ENCODE peak calls at places on chromosomes 2 and 18, in nine cellular contexts. One of them, this sample, is unnamed. For H3K36me3, the result is how much of the 10 kb centered on the place peaks cover.

GRCh38 chr18:33123852-33124251 is 316.7 kb downstream of the CCDC178 start:
- DNase-seq in esophagus muscularis mucosa: no peak
- DNase-seq in stomach: no peak
- DNase-seq in Panc1: no peak
- DNase-seq in endothelial cell of umbilical vein: no peak
- DNase-seq in GM23338: no peak
- DNase-seq in K562: no peak
- DNase-seq in SK-N-SH: no peak
- DNase-seq in transverse colon: no peak
- DNase-seq in this sample: no peak

GRCh38 chr2:197130318-197130717 is 180.3 kb downstream of the ANKRD44 start:
- DNase-seq in esophagus muscularis mucosa: no peak
- DNase-seq in stomach: no peak
- DNase-seq in Panc1: no peak
- DNase-seq in endothelial cell of umbilical vein: no peak
- DNase-seq in GM23338: no peak
- DNase-seq in K562: no peak
- DNase-seq in SK-N-SH: no peak
- DNase-seq in transverse colon: no peak
- DNase-seq in this sample: no peak

GRCh38 chr2:131425191-131426021 is 50.5 kb upstream of the TUBA3D start:
- DNase-seq in esophagus muscularis mucosa: no peak
- DNase-seq in stomach: no peak
- DNase-seq in Panc1: no peak
- DNase-seq in endothelial cell of umbilical vein: no peak
- DNase-seq in GM23338: peak
- DNase-seq in K562: no peak
- DNase-seq in SK-N-SH: peak
- DNase-seq in transverse colon: no peak
- DNase-seq in this sample: no peak

GRCh38 chr18:48804856-48805610 is 145.7 kb downstream of the SMAD7 start:
- DNase-seq in esophagus muscularis mucosa: no peak
- DNase-seq in stomach: peak
- DNase-seq in Panc1: no peak
- DNase-seq in endothelial cell of umbilical vein: no peak
- DNase-seq in GM23338: no peak
- DNase-seq in K562: no peak
- DNase-seq in SK-N-SH: no peak
- DNase-seq in transverse colon: peak
- DNase-seq in this sample: peak

GRCh38 chr2:57796527-57796926 is 250.1 kb upstream of the VRK2 start:
- DNase-seq in esophagus muscularis mucosa: no peak
- DNase-seq in stomach: no peak
- DNase-seq in Panc1: no peak
- DNase-seq in endothelial cell of umbilical vein: no peak
- DNase-seq in GM23338: peak
- DNase-seq in K562: no peak
- DNase-seq in SK-N-SH: no peak
- DNase-seq in transverse colon: no peak
- DNase-seq in this sample: no peak

GRCh38 chr2:64799592-64800252 is 146.0 kb upstream of the SERTAD2 start:
- DNase-seq in esophagus muscularis mucosa: no peak
- DNase-seq in stomach: peak
- DNase-seq in Panc1: no peak
- DNase-seq in endothelial cell of umbilical vein: no peak
- DNase-seq in GM23338: no peak
- DNase-seq in K562: no peak
- DNase-seq in SK-N-SH: no peak
- DNase-seq in transverse colon: no peak
- DNase-seq in this sample: no peak

GRCh38 chr18:56257215-56257614 is 381.2 kb downstream of the TXNL1 start:
- DNase-seq in esophagus muscularis mucosa: no peak
- DNase-seq in stomach: no peak
- DNase-seq in Panc1: no peak
- DNase-seq in endothelial cell of umbilical vein: peak
- DNase-seq in GM23338: no peak
- DNase-seq in K562: no peak
- DNase-seq in SK-N-SH: no peak
- DNase-seq in transverse colon: no peak
- DNase-seq in this sample: no peak

GRCh38 chr2:167924556-167924955 is 322.8 kb downstream of the STK39 start:
- DNase-seq in esophagus muscularis mucosa: peak
- DNase-seq in stomach: no peak
- DNase-seq in Panc1: no peak
- DNase-seq in endothelial cell of umbilical vein: no peak
- DNase-seq in GM23338: no peak
- DNase-seq in K562: no peak
- DNase-seq in SK-N-SH: no peak
- DNase-seq in transverse colon: no peak
- DNase-seq in this sample: no peak

GRCh38 chr18:48490641-48491040 is 48.2 kb upstream of the CTIF start:
- DNase-seq in esophagus muscularis mucosa: no peak
- DNase-seq in stomach: no peak
- DNase-seq in Panc1: no peak
- DNase-seq in endothelial cell of umbilical vein: no peak
- DNase-seq in GM23338: no peak
- DNase-seq in K562: no peak
- DNase-seq in SK-N-SH: no peak
- DNase-seq in transverse colon: no peak
- DNase-seq in this sample: no peak

GRCh38 chr2:168254158-168254935 is 7.0 kb upstream of the STK39 start:
- DNase-seq in esophagus muscularis mucosa: peak
- DNase-seq in stomach: no peak
- DNase-seq in Panc1: no peak
- DNase-seq in endothelial cell of umbilical vein: no peak
- DNase-seq in GM23338: no peak
- DNase-seq in K562: no peak
- DNase-seq in SK-N-SH: peak
- DNase-seq in transverse colon: no peak
- DNase-seq in this sample: no peak

GRCh38 chr2:166900700-166901099 is 12.4 kb downstream of the XIRP2 start:
- DNase-seq in esophagus muscularis mucosa: no peak
- DNase-seq in stomach: no peak
- DNase-seq in Panc1: no peak
- DNase-seq in endothelial cell of umbilical vein: no peak
- DNase-seq in GM23338: peak
- DNase-seq in K562: no peak
- DNase-seq in SK-N-SH: no peak
- DNase-seq in transverse colon: no peak
- DNase-seq in this sample: no peak

GRCh38 chr2:134124047-134124753 is 129.7 kb upstream of the MGAT5 start:
- DNase-seq in esophagus muscularis mucosa: no peak
- DNase-seq in stomach: peak
- DNase-seq in Panc1: no peak
- DNase-seq in endothelial cell of umbilical vein: no peak
- DNase-seq in GM23338: no peak
- DNase-seq in K562: no peak
- DNase-seq in SK-N-SH: peak
- DNase-seq in transverse colon: peak
- DNase-seq in this sample: no peak

GRCh38 chr2:160168878-160169277 is 31.2 kb downstream of the ITGB6 start:
- DNase-seq in esophagus muscularis mucosa: no peak
- DNase-seq in stomach: no peak
- DNase-seq in Panc1: no peak
- DNase-seq in endothelial cell of umbilical vein: no peak
- DNase-seq in GM23338: no peak
- DNase-seq in K562: no peak
- DNase-seq in SK-N-SH: no peak
- DNase-seq in transverse colon: no peak
- DNase-seq in this sample: no peak

GRCh38 chr2:20223345-20224190 is 1.4 kb downstream of the SDC1 start:
- DNase-seq in esophagus muscularis mucosa: no peak
- DNase-seq in stomach: peak
- DNase-seq in Panc1: no peak
- DNase-seq in endothelial cell of umbilical vein: peak
- DNase-seq in GM23338: peak
- DNase-seq in K562: peak
- DNase-seq in SK-N-SH: peak
- DNase-seq in transverse colon: no peak
- DNase-seq in this sample: peak

GRCh38 chr2:20224716-20225293 is at the start of gene SDC1:
- DNase-seq in esophagus muscularis mucosa: no peak
- DNase-seq in stomach: peak
- DNase-seq in Panc1: no peak
- DNase-seq in endothelial cell of umbilical vein: peak
- DNase-seq in GM23338: peak
- DNase-seq in K562: peak
- DNase-seq in SK-N-SH: peak
- DNase-seq in transverse colon: peak
- DNase-seq in this sample: peak

GRCh38 chr2:20222769-20223344 is 2.1 kb downstream of the SDC1 start:
- DNase-seq in esophagus muscularis mucosa: no peak
- DNase-seq in stomach: no peak
- DNase-seq in Panc1: no peak
- DNase-seq in endothelial cell of umbilical vein: no peak
- DNase-seq in GM23338: no peak
- DNase-seq in K562: no peak
- DNase-seq in SK-N-SH: no peak
- DNase-seq in transverse colon: no peak
- DNase-seq in this sample: no peak

GRCh38 chr2:20225294-20226151 is 593 bp upstream of the SDC1 start:
- DNase-seq in esophagus muscularis mucosa: no peak
- DNase-seq in stomach: peak
- DNase-seq in Panc1: no peak
- DNase-seq in endothelial cell of umbilical vein: peak
- DNase-seq in GM23338: peak
- DNase-seq in K562: peak
- DNase-seq in SK-N-SH: no peak
- DNase-seq in transverse colon: peak
- DNase-seq in this sample: peak

DNA sequence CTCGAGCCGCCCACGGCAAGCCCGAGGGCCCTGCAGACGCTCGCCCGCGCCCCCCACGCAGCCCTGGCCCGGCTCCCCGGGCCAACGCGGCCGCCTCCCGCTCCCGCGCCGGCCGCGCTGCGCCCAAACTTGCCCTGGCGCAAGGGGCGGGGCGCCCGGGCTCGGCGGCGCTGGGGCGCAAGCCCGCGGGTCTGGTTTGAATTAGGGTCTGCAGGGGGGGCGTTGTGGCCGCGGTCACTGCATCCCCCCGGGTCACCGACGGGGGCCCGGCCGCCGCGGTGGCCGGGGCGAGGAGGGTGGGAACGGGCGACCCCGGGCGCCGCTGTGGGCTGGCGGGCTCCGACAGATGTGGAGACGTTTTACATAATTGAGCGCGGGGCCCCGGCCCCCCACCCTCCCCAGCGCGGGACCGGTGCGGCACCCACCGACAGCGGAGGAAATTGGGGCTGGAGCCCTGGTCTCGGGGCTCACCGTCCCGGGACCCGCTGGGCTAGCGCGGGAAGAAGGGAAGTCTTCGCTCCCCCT is 677 bp downstream of the SDC1 start:
- DNase-seq in esophagus muscularis mucosa: no peak
- DNase-seq in stomach: no peak
- DNase-seq in Panc1: no peak
- DNase-seq in endothelial cell of umbilical vein: no peak
- DNase-seq in GM23338: no peak
- DNase-seq in K562: peak
- DNase-seq in SK-N-SH: peak
- DNase-seq in transverse colon: no peak
- DNase-seq in this sample: no peak
- H3K27ac ChIP-seq in esophagus muscularis mucosa: peak
- H3K27ac ChIP-seq in stomach: peak
- H3K27ac ChIP-seq in Panc1: peak
- H3K27ac ChIP-seq in endothelial cell of umbilical vein: no peak
- H3K27ac ChIP-seq in GM23338: no peak
- H3K27ac ChIP-seq in K562: no peak
- H3K27ac ChIP-seq in SK-N-SH: peak
- H3K27ac ChIP-seq in transverse colon: peak
- H3K27ac ChIP-seq in this sample: peak

DNA sequence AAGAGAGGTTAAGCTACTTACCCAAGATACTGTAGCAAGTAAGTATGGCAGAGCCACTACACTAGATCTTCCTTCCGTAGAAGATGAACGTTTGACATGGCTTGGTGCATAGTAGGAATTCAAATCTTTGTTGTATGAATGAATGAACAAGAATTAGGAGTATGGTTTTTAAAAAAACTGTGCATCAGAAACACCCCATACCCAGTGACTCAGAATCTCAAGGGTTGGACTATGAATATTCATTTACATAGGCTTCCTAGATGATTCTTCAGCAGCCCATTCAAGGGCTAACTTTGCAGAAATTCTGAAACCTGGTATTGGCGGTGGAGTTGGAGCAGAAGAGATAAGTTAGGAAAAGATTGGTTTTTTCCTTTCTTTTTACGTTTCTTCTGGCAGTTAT is 5.4 kb downstream of the ACTR3 start:
- DNase-seq in esophagus muscularis mucosa: no peak
- DNase-seq in stomach: no peak
- DNase-seq in Panc1: no peak
- DNase-seq in endothelial cell of umbilical vein: no peak
- DNase-seq in GM23338: no peak
- DNase-seq in K562: no peak
- DNase-seq in SK-N-SH: no peak
- DNase-seq in transverse colon: no peak
- DNase-seq in this sample: no peak
- H3K36me3 ChIP-seq in esophagus muscularis mucosa: under half
- H3K36me3 ChIP-seq in stomach: under half
- H3K36me3 ChIP-seq in Panc1: under half
- H3K36me3 ChIP-seq in endothelial cell of umbilical vein: under half
- H3K36me3 ChIP-seq in GM23338: under half
- H3K36me3 ChIP-seq in K562: under half
- H3K36me3 ChIP-seq in SK-N-SH: under half
- H3K36me3 ChIP-seq in transverse colon: under half
- H3K36me3 ChIP-seq in this sample: under half

GRCh38 chr18:78244779-78245178 is 734.8 kb upstream of the SALL3 start:
- DNase-seq in esophagus muscularis mucosa: no peak
- DNase-seq in stomach: no peak
- DNase-seq in Panc1: no peak
- DNase-seq in endothelial cell of umbilical vein: no peak
- DNase-seq in GM23338: no peak
- DNase-seq in K562: no peak
- DNase-seq in SK-N-SH: no peak
- DNase-seq in transverse colon: no peak
- DNase-seq in this sample: no peak
- TF ChIP-seq POLR2AphosphoS5 in esophagus muscularis mucosa: no peak
- TF ChIP-seq POLR2AphosphoS5 in stomach: no peak
- TF ChIP-seq POLR2AphosphoS5 in Panc1: no peak
- TF ChIP-seq POLR2AphosphoS5 in endothelial cell of umbilical vein: no peak
- TF ChIP-seq POLR2AphosphoS5 in GM23338: no peak
- TF ChIP-seq POLR2AphosphoS5 in K562: no peak
- TF ChIP-seq POLR2AphosphoS5 in SK-N-SH: no peak
- TF ChIP-seq POLR2AphosphoS5 in transverse colon: no peak
- TF ChIP-seq POLR2AphosphoS5 in this sample: no peak

DNA sequence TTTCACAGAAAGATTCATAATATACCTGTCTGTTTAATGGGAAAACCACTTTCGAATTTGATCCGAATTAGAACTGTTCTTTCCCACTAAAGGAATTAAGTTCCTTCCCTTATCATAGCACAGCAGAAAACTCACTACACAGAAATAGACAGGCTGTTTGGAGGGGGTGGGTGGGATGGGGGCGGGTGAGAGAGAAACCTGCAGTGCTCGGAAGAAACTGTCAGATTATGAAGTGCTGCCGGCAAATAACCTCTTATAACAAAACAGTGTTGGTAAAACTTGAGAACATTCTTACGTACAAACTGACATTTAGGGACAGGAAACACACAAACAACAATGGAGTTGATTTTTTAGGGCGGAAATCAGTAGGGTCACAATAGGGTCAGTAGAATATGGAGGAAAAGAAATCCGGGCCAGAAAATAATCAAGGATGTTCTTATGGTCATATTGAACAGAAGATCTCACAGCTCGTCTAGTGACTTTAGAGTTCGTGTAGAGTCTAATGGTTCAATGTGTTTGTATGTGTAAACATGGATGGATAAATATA is 756.0 kb upstream of the LRATD1 start:
- DNase-seq in esophagus muscularis mucosa: no peak
- DNase-seq in stomach: no peak
- DNase-seq in Panc1: no peak
- DNase-seq in endothelial cell of umbilical vein: no peak
- DNase-seq in GM23338: no peak
- DNase-seq in K562: no peak
- DNase-seq in SK-N-SH: no peak
- DNase-seq in transverse colon: no peak
- DNase-seq in this sample: no peak
- H3K27ac ChIP-seq in esophagus muscularis mucosa: no peak
- H3K27ac ChIP-seq in stomach: no peak
- H3K27ac ChIP-seq in Panc1: no peak
- H3K27ac ChIP-seq in endothelial cell of umbilical vein: no peak
- H3K27ac ChIP-seq in GM23338: no peak
- H3K27ac ChIP-seq in K562: no peak
- H3K27ac ChIP-seq in SK-N-SH: no peak
- H3K27ac ChIP-seq in transverse colon: no peak
- H3K27ac ChIP-seq in this sample: no peak

This sample was measured in upper lobe of left lung.